ENCODE peak calls at places on chromosome 1, in seven cellular contexts. J is NCI-H774, Q is hypothalamus, P is HEK293T, N is amniotic stem cell, X is NT2/D1, K is NCI-H510A. I is an unnamed sample.

GRCh38 chr1:214446772-214447556 is 104.4 kb downstream of the PTPN14 start:
- DNase-seq in J (no peak), K (no peak), P (no peak), X (peak), Q (no peak), N (peak), I (no peak)

GRCh38 chr1:164660415-164661174 is 101.6 kb downstream of the PBX1 start:
- DNase-seq in Q (no peak), X (no peak), K (no peak), P (no peak), N (no peak), J (no peak), I (no peak)

GRCh38 chr1:3312894-3313578 is 141.4 kb upstream of the ARHGEF16 start:
- DNase-seq in N (peak), J (no peak), X (peak), K (no peak), P (peak), Q (peak), I (no peak)

GRCh38 chr1:109493227-109493626 is 667 bp upstream of the CYB561D1 start:
- DNase-seq in Q (no peak), P (no peak), J (no peak), X (no peak), K (no peak), N (no peak), I (no peak)

GRCh38 chr1:54490361-54491248 is 57.4 kb upstream of the ACOT11 start:
- DNase-seq in J (no peak), X (peak), K (no peak), Q (no peak), N (no peak), P (no peak), I (peak)

GRCh38 chr1:46533179-46533864 is 18.1 kb downstream of the KNCN start:
- DNase-seq in K (no peak), J (no peak), P (no peak), N (no peak), Q (no peak), X (no peak), I (no peak)

GRCh38 chr1:93522721-93523120 is 74.8 kb downstream of the FNBP1L start:
- DNase-seq in Q (no peak), K (no peak), X (no peak), J (no peak), P (no peak), N (no peak), I (no peak)

GRCh38 chr1:183580281-183580682 is 10.0 kb downstream of the NCF2 start:
- DNase-seq in Q (no peak), N (no peak), K (peak), J (peak), X (no peak), P (peak), I (peak)

GRCh38 chr1:211517006-211517405 is 25.0 kb upstream of the RD3 start:
- DNase-seq in K (peak), N (no peak), P (no peak), J (no peak), X (no peak), Q (no peak), I (peak)

GRCh38 chr1:223081181-223081994 is 61.7 kb downstream of the TLR5 start:
- DNase-seq in X (peak), K (peak), Q (peak), N (peak), P (peak), J (peak), I (peak)

GRCh38 chr1:237756304-237756967 is 134.3 kb downstream of the ZP4 start:
- DNase-seq in Q (no peak), P (no peak), X (no peak), J (peak), N (no peak), K (no peak), I (peak)

GRCh38 chr1:7899741-7900140 is 40.9 kb downstream of the TNFRSF9 start:
- DNase-seq in J (no peak), P (no peak), N (no peak), X (no peak), K (no peak), Q (no peak), I (no peak)

GRCh38 chr1:157110003-157110402 is 10.4 kb upstream of the ETV3L start:
- DNase-seq in J (no peak), Q (no peak), N (no peak), X (no peak), K (no peak), P (no peak), I (no peak)

GRCh38 chr1:27382950-27383627 is at the start of gene CD164L2:
- DNase-seq in Q (no peak), K (no peak), J (peak), X (no peak), P (peak), N (no peak), I (peak)

GRCh38 chr1:117587479-117588356 is 18.1 kb upstream of the TENT5C start:
- DNase-seq in K (no peak), X (no peak), J (no peak), P (no peak), N (no peak), Q (no peak), I (no peak)

GRCh38 chr1:228076796-228077430 is 5.6 kb upstream of the ARF1 start:
- DNase-seq in P (no peak), N (no peak), K (no peak), Q (no peak), J (no peak), X (no peak), I (no peak)

GRCh38 chr1:90718411-90719320 is 1.6 kb upstream of the BARHL2 start:
- DNase-seq in X (no peak), Q (no peak), J (no peak), N (no peak), K (peak), P (peak), I (no peak)

GRCh38 chr1:67860776-67861175 is 27.5 kb upstream of the GNG12 start:
- DNase-seq in Q (no peak), N (no peak), K (no peak), J (no peak), X (no peak), P (no peak), I (no peak)

GRCh38 chr1:87436534-87436933 is 107.9 kb downstream of the LMO4 start:
- DNase-seq in N (no peak), X (no peak), P (no peak), Q (no peak), J (no peak), K (no peak), I (no peak)

GRCh38 chr1:33302325-33302724 is 18.6 kb downstream of the A3GALT2 start:
- DNase-seq in N (no peak), Q (no peak), X (no peak), J (no peak), K (no peak), P (no peak), I (no peak)

GRCh38 chr1:85718678-85719340 is 10.6 kb upstream of the ZNHIT6 start:
- DNase-seq in P (no peak), J (no peak), K (no peak), X (no peak), N (no peak), Q (no peak), I (no peak)

GRCh38 chr1:32811917-32812316 is 5.2 kb downstream of the YARS1 start:
- DNase-seq in P (no peak), J (no peak), Q (no peak), X (no peak), N (no peak), K (no peak), I (no peak)

GRCh38 chr1:63189677-63190076 is 132.7 kb upstream of the FOXD3 start:
- DNase-seq in J (peak), P (no peak), X (peak), N (no peak), Q (no peak), K (no peak), I (peak)

GRCh38 chr1:178189814-178190213 is 95.9 kb downstream of the RASAL2 start:
- DNase-seq in K (no peak), Q (no peak), P (peak), J (no peak), N (no peak), X (peak), I (peak)

GRCh38 chr1:194873328-194873923 is 1687.0 kb upstream of the B3GALT2 start:
- DNase-seq in J (no peak), X (no peak), Q (no peak), K (no peak), N (no peak), P (no peak), I (no peak)

GRCh38 chr1:214154596-214155261 is 126.2 kb upstream of the SMYD2 start:
- DNase-seq in J (no peak), Q (no peak), N (no peak), X (peak), P (no peak), K (no peak), I (no peak)

GRCh38 chr1:10338047-10338446 is 60.8 kb upstream of the PGD start:
- DNase-seq in Q (peak), J (no peak), X (no peak), P (peak), N (no peak), K (peak), I (no peak)

I was measured in NCI-H1436.